ENCODE peak calls at places on chromosomes 6 and 20, in nine cellular contexts. W is lower leg skin, M is spleen, K is A549, Y is transverse colon, S is breast epithelium, X is NB4, D is stomach, A is sigmoid colon. I is an unnamed sample.

GRCh38 chr20:41200446-41201202 is 63.3 kb downstream of the PLCG1 start:
- DNase-seq in K (no peak), D (no peak), W (no peak), A (no peak), Y (no peak), M (no peak), X (no peak), S (no peak), I (no peak)

GRCh38 chr6:32852844-32853540 is 512 bp downstream of the TAP1 start:
- DNase-seq in D (peak), S (no peak), K (peak), M (peak), X (peak), W (peak), A (peak), Y (peak), I (peak)

GRCh38 chr6:85482206-85483040 is 32.5 kb downstream of the NT5E start:
- DNase-seq in X (no peak), W (no peak), D (no peak), A (no peak), K (no peak), S (no peak), Y (no peak), M (no peak), I (no peak)

GRCh38 chr6:75450903-75451302 is 42.7 kb downstream of the FILIP1 start:
- DNase-seq in X (peak), K (no peak), W (no peak), S (no peak), A (no peak), Y (no peak), D (no peak), M (no peak), I (no peak)

GRCh38 chr20:20860078-20860806 is 147.8 kb upstream of the RALGAPA2 start:
- DNase-seq in W (peak), Y (peak), X (peak), A (peak), K (peak), M (peak), D (peak), S (peak), I (peak)

GRCh38 chr20:57390604-57391438 is at the start of gene RBM38:
- DNase-seq in A (peak), X (peak), Y (peak), W (no peak), M (peak), D (peak), S (no peak), K (peak), I (no peak)

GRCh38 chr6:116887884-116888283 is 10.8 kb downstream of the RFX6 start:
- DNase-seq in A (no peak), Y (no peak), X (no peak), K (no peak), S (no peak), W (no peak), M (no peak), D (no peak), I (no peak)

GRCh38 chr20:17835240-17835940 is 133.2 kb downstream of the SNX5 start:
- DNase-seq in K (peak), S (peak), M (no peak), D (no peak), X (no peak), W (peak), A (peak), Y (peak), I (peak)

GRCh38 chr6:103177800-103178199 is 1681.9 kb downstream of the HACE1 start:
- DNase-seq in X (no peak), M (no peak), K (no peak), A (no peak), W (no peak), Y (no peak), S (no peak), D (no peak), I (no peak)

GRCh38 chr6:89348372-89348771 is 4.2 kb downstream of the UBE2J1 start:
- DNase-seq in M (no peak), A (no peak), K (no peak), W (no peak), S (no peak), D (no peak), X (no peak), Y (no peak), I (no peak)

GRCh38 chr6:121817141-121817540 is 381.7 kb downstream of the GJA1 start:
- DNase-seq in W (no peak), Y (no peak), X (peak), S (no peak), A (no peak), K (no peak), D (no peak), M (no peak), I (no peak)

GRCh38 chr6:121849477-121849876 is 414.0 kb downstream of the GJA1 start:
- DNase-seq in A (peak), W (no peak), Y (peak), K (peak), X (peak), D (peak), S (no peak), M (no peak), I (no peak)

GRCh38 chr6:115310156-115310555 is 750.5 kb downstream of the FRK start:
- DNase-seq in Y (no peak), X (no peak), W (no peak), A (no peak), M (no peak), S (no peak), K (no peak), D (no peak), I (no peak)

GRCh38 chr20:9040874-9041524 is 27.9 kb upstream of the PLCB4 start:
- DNase-seq in D (no peak), M (no peak), X (no peak), K (no peak), W (no peak), A (no peak), S (no peak), Y (no peak), I (no peak)

GRCh38 chr6:169854813-169855212 is 103.4 kb downstream of the ERMARD start:
- DNase-seq in Y (no peak), K (no peak), X (no peak), M (no peak), A (no peak), D (peak), W (no peak), S (no peak), I (no peak)

GRCh38 chr6:112214749-112215269 is 39.6 kb downstream of the LAMA4 start:
- DNase-seq in D (no peak), K (peak), W (no peak), S (no peak), Y (no peak), A (no peak), X (peak), M (no peak), I (no peak)

GRCh38 chr6:25889877-25890853 is 16.1 kb upstream of the SLC17A3 start:
- DNase-seq in K (no peak), A (no peak), X (peak), M (no peak), W (no peak), S (no peak), D (no peak), Y (peak), I (no peak)

GRCh38 chr20:61731363-61732181 is 334.1 kb downstream of the TAF4 start:
- DNase-seq in K (peak), D (no peak), A (no peak), M (peak), S (no peak), X (peak), W (no peak), Y (no peak), I (no peak)

GRCh38 chr20:44640522-44640921 is 11.0 kb downstream of the ADA start:
- DNase-seq in X (no peak), A (no peak), D (no peak), M (no peak), W (no peak), Y (no peak), S (no peak), K (no peak), I (no peak)

GRCh38 chr6:107113460-107114212 is 1.7 kb downstream of the BEND3 start:
- DNase-seq in D (no peak), X (peak), A (peak), Y (peak), M (no peak), K (no peak), S (no peak), W (peak), I (no peak)

GRCh38 chr20:52242237-52243230 is 51.0 kb upstream of the ZFP64 start:
- DNase-seq in W (no peak), X (peak), D (no peak), S (no peak), M (no peak), A (no peak), Y (no peak), K (peak), I (no peak)

GRCh38 chr20:62138912-62139311 is 4.3 kb downstream of the PSMA7 start:
- DNase-seq in S (no peak), A (no peak), K (no peak), W (no peak), D (no peak), X (no peak), Y (no peak), M (no peak), I (no peak)

GRCh38 chr6:167560673-167561569 is 236.0 kb downstream of the TTLL2 start:
- DNase-seq in Y (no peak), A (peak), K (no peak), W (no peak), S (no peak), D (no peak), X (no peak), M (no peak), I (no peak)

GRCh38 chr6:167558213-167558869 is 233.5 kb downstream of the TTLL2 start:
- DNase-seq in K (no peak), W (no peak), A (peak), S (no peak), Y (no peak), D (no peak), X (no peak), M (no peak), I (no peak)

GRCh38 chr6:167555836-167556235 is 230.9 kb downstream of the TTLL2 start:
- DNase-seq in M (no peak), X (no peak), D (no peak), A (no peak), Y (no peak), S (no peak), W (no peak), K (no peak), I (no peak)

GRCh38 chr6:167564416-167565250 is 239.7 kb downstream of the TTLL2 start:
- DNase-seq in M (no peak), A (peak), D (no peak), K (no peak), W (peak), S (peak), Y (no peak), X (no peak), I (no peak)

GRCh38 chr6:167559675-167560479 is 235.0 kb downstream of the TTLL2 start:
- DNase-seq in A (peak), M (no peak), W (no peak), S (no peak), Y (peak), K (no peak), D (peak), X (no peak), I (no peak)
- TF ChIP-seq POLR2A in A (no peak), M (no peak), W (no peak), S (no peak), Y (no peak), K (no peak), D (no peak), X (no peak), I (no peak)

GRCh38 chr6:159981591-159982245 is 12.8 kb downstream of the IGF2R start:
- DNase-seq in X (peak), W (peak), Y (peak), M (peak), A (peak), S (no peak), K (no peak), D (peak), I (no peak)
- TF ChIP-seq POLR2A in X (no peak), W (no peak), Y (peak), M (no peak), A (no peak), S (no peak), K (no peak), D (no peak), I (peak)

GRCh38 chr6:43147691-43148477 is 23.2 kb upstream of the SRF start:
- DNase-seq in Y (no peak), X (no peak), M (no peak), A (no peak), K (no peak), S (no peak), W (no peak), D (no peak), I (no peak)
- TF ChIP-seq POLR2A in Y (no peak), X (no peak), M (no peak), A (no peak), K (no peak), S (no peak), W (no peak), D (no peak), I (no peak)

DNA sequence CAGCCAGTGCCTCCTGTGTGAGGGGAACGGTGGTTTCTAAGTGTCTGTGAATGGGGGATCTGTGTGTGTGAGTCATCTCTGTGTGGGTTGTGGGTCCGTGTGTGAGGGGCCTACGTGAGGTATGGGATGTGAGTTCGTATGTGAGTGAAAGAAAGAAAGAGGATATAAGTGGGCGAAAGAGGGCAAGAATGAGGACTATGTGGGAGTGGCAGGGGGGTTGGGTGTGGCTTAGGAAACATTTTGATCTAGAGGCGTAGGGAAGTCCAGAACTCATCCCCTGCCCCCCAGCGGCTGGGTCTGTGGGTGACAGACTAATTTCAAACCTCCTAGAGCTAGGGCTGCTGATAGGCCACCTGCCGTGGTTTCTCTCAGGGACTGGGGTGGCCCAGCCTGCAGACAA is 35.5 kb downstream of the DHX35 start:
- DNase-seq in X (peak), Y (no peak), S (no peak), A (no peak), M (no peak), K (no peak), W (no peak), D (no peak), I (no peak)
- TF ChIP-seq POLR2A in X (no peak), Y (no peak), S (no peak), A (no peak), M (no peak), K (no peak), W (no peak), D (no peak), I (no peak)

GRCh38 chr6:72619883-72620696 is 1.8 kb upstream of the KCNQ5 start:
- DNase-seq in M (peak), Y (peak), A (no peak), S (no peak), X (peak), D (peak), W (no peak), K (no peak), I (no peak)
- TF ChIP-seq POLR2A in M (no peak), Y (no peak), A (no peak), S (no peak), X (peak), D (no peak), W (no peak), K (no peak), I (peak)

GRCh38 chr20:3902446-3902845 is 13.3 kb downstream of the PANK2 start:
- DNase-seq in D (no peak), M (no peak), X (no peak), Y (no peak), A (no peak), W (no peak), K (no peak), S (no peak), I (no peak)

GRCh38 chr20:3904224-3904623 is 15.0 kb downstream of the PANK2 start:
- DNase-seq in X (no peak), M (no peak), W (peak), S (no peak), K (no peak), D (no peak), A (no peak), Y (no peak), I (no peak)

GRCh38 chr20:3901028-3901746 is 12.0 kb downstream of the PANK2 start:
- DNase-seq in W (peak), Y (no peak), X (peak), D (no peak), A (no peak), M (no peak), S (no peak), K (no peak), I (no peak)

GRCh38 chr20:3902041-3902440 is 12.9 kb downstream of the PANK2 start:
- DNase-seq in A (no peak), D (no peak), S (no peak), X (no peak), Y (no peak), K (no peak), M (no peak), W (peak), I (no peak)

DNA sequence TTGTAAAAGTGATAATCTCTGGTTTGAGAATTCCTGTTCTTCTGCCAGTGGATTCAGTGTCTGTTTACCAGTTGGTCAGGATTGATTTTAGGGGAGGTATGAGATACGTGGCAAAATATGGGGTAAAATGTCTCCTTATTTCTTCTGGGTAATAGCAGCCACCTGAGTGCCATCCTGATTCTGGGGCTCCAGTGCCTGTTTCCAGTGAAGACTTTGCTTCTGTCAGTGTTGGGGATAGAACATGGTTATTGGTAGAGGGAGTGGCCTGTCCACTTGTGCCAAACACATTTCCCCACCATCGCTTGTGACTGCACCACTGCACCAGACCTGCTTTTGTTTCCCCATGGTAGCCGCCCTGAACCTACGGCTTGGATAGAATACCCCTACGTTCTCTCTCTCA is 15.7 kb downstream of the PANK2 start:
- DNase-seq in X (no peak), A (no peak), S (no peak), W (no peak), K (no peak), Y (no peak), D (no peak), M (no peak), I (no peak)
- TF ChIP-seq POLR2A in X (no peak), A (no peak), S (no peak), W (no peak), K (no peak), Y (no peak), D (no peak), M (no peak), I (no peak)